ENCODE peak calls at places on chromosome 6, in four cellular contexts. D, C, L and O are unnamed samples.

GRCh38 chr6:14647311-14647710 is 529.7 kb downstream of the CD83 start:
- DNase-seq in D (peak), C (no peak), L (no peak), O (no peak)

GRCh38 chr6:38806271-38806670 is 91.2 kb downstream of the DNAH8 start:
- DNase-seq in D (no peak), C (no peak), L (no peak), O (no peak)

GRCh38 chr6:52020961-52021570 is 66.3 kb downstream of the PKHD1 start:
- DNase-seq in D (no peak), C (peak), L (no peak), O (no peak)

GRCh38 chr6:132401120-132401940 is at the start of gene MOXD1:
- DNase-seq in D (peak), C (peak), L (peak), O (no peak)

GRCh38 chr6:108541843-108542795 is 18.6 kb upstream of the FOXO3 start:
- DNase-seq in D (peak), C (peak), L (peak), O (no peak)

GRCh38 chr6:75612921-75613534 is 11.3 kb downstream of the SENP6 start:
- DNase-seq in D (no peak), C (no peak), L (no peak), O (no peak)

GRCh38 chr6:77133031-77133430 is 330.3 kb downstream of the HTR1B start:
- DNase-seq in D (no peak), C (no peak), L (no peak), O (no peak)

GRCh38 chr6:41451515-41452163 is 94.5 kb upstream of the FOXP4 start:
- DNase-seq in D (peak), C (no peak), L (peak), O (no peak)

GRCh38 chr6:116015983-116016382 is 44.7 kb downstream of the FRK start:
- DNase-seq in D (no peak), C (no peak), L (no peak), O (no peak)

GRCh38 chr6:145736854-145737181 is 1.5 kb upstream of the EPM2A start:
- DNase-seq in D (no peak), C (no peak), L (no peak), O (no peak)

GRCh38 chr6:18509871-18510643 is 122.9 kb downstream of the RNF144B start:
- DNase-seq in D (no peak), C (no peak), L (no peak), O (no peak)

GRCh38 chr6:10736721-10737120 is 10.9 kb upstream of the TMEM14B start:
- DNase-seq in D (no peak), C (no peak), L (no peak), O (no peak)

GRCh38 chr6:96853083-96853482 is 15.8 kb upstream of the GPR63 start:
- DNase-seq in D (no peak), C (no peak), L (no peak), O (no peak)

GRCh38 chr6:167400482-167401138 is 75.7 kb downstream of the TTLL2 start:
- DNase-seq in D (no peak), C (no peak), L (no peak), O (peak)

GRCh38 chr6:144675231-144675861 is 390.2 kb downstream of the UTRN start:
- DNase-seq in D (no peak), C (no peak), L (no peak), O (no peak)

GRCh38 chr6:116595247-116595646 is 21.0 kb upstream of the RSPH4A start:
- DNase-seq in D (no peak), C (no peak), L (no peak), O (no peak)

GRCh38 chr6:154512214-154512613 is 1.7 kb upstream of the CNKSR3 start:
- DNase-seq in D (no peak), C (no peak), L (no peak), O (no peak)
- H3K27ac ChIP-seq in D (peak), C (peak), L (no peak), O (peak)

GRCh38 chr6:152981989-152982767 is 663 bp downstream of the FBXO5 start:
- DNase-seq in D (peak), C (peak), L (peak), O (no peak)

GRCh38 chr6:152982768-152983636 is at the start of gene FBXO5:
- DNase-seq in D (peak), C (peak), L (peak), O (peak)

GRCh38 chr6:152979116-152979515 is 3.7 kb downstream of the FBXO5 start:
- DNase-seq in D (no peak), C (no peak), L (no peak), O (no peak)

GRCh38 chr6:152980656-152981055 is 2.2 kb downstream of the FBXO5 start:
- DNase-seq in D (no peak), C (no peak), L (no peak), O (no peak)

DNA sequence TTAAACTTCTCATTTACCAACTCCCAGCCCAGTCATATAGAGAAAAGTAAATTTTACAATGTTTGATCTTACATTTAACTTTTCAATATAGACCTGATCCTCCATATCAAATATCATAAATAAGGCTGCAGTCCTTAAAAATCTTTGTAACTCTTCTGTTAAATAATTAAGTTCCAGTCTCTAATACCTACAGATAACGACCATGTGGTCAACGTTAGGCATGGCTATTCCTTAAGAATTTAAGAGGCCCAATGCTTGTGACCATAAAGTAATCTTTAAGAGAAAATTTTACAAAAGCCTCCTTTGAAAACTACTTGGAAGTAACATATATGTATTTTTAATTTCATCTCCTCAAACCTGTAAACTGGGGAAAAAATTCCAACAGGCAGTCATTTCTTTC is 1.6 kb downstream of the FBXO5 start:
- DNase-seq in D (no peak), C (no peak), L (no peak), O (no peak)
- H3K4me3 ChIP-seq in D (no peak), C (peak), L (no peak), O (no peak)

GRCh38 chr6:160975111-160975510 is 16.5 kb upstream of the MAP3K4 start:
- DNase-seq in D (no peak), C (no peak), L (no peak), O (no peak)

GRCh38 chr6:160974304-160974771 is 17.2 kb upstream of the MAP3K4 start:
- DNase-seq in D (peak), C (no peak), L (peak), O (no peak)

GRCh38 chr6:160978141-160978926 is 13.2 kb upstream of the MAP3K4 start:
- DNase-seq in D (no peak), C (no peak), L (no peak), O (no peak)

GRCh38 chr6:160973856-160974255 is 17.7 kb upstream of the MAP3K4 start:
- DNase-seq in D (no peak), C (no peak), L (no peak), O (no peak)

GRCh38 chr6:160979063-160979708 is 12.4 kb upstream of the MAP3K4 start:
- DNase-seq in D (no peak), C (no peak), L (no peak), O (no peak)
- TF ChIP-seq CTCF in D (no peak), C (no peak), L (no peak), O (no peak)

GRCh38 chr6:119349041-119349340 is 570 bp downstream of the MAN1A1 start:
- DNase-seq in D (no peak), C (no peak), L (no peak), O (peak)
- H3K27ac ChIP-seq in D (peak), C (peak), L (peak), O (peak)

DNA sequence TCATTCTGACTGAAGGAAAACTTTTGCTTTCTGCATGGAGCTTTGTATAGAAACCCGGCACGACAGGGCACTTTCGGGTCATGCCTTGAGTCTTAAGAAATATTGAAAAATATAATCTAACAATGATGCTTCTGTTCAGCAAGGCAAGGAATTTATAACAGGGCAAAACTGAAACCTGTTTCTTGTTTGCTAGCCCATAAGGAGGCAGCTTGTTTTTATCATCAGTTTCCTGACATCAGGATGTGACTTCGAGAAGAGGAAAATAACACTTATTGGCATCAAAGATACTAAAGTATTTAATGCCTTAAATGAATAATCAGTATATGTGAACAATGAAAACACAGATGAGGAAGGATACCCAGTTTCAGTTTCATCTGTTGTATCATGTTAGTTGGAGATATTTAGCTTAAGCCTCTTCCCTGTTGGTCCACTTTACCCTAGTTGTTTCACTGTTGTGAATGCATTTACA is 146.5 kb downstream of the CDKAL1 start:
- DNase-seq in D (no peak), C (no peak), L (no peak), O (no peak)
- H3K4me3 ChIP-seq in D (no peak), C (no peak), L (no peak), O (no peak)

GRCh38 chr6:153058909-153059308 is 56.4 kb upstream of the MTRF1L start:
- DNase-seq in D (no peak), C (no peak), L (no peak), O (no peak)

GRCh38 chr6:153062516-153062915 is 60.0 kb upstream of the MTRF1L start:
- DNase-seq in D (no peak), C (no peak), L (no peak), O (no peak)

GRCh38 chr6:153058291-153058690 is 55.8 kb upstream of the MTRF1L start:
- DNase-seq in D (no peak), C (no peak), L (no peak), O (no peak)

GRCh38 chr6:153059311-153059710 is 56.8 kb upstream of the MTRF1L start:
- DNase-seq in D (no peak), C (no peak), L (no peak), O (no peak)

GRCh38 chr6:153059757-153060156 is 57.2 kb upstream of the MTRF1L start:
- DNase-seq in D (no peak), C (no peak), L (no peak), O (no peak)
- TF ChIP-seq CTCF in D (no peak), C (no peak), L (no peak), O (no peak)